ENCODE peak calls at places on chromosomes 7 and 10, in nine cellular contexts. One of them, this sample, is unnamed.

GRCh38 chr7:129553861-129554530 is 51.7 kb downstream of the SMKR1 start:
- DNase-seq in cardiac muscle cell: no peak
- DNase-seq in AG04450: no peak
- DNase-seq in fibroblast of lung: peak
- DNase-seq in Peyer's patch: no peak
- DNase-seq in psoas muscle: no peak
- DNase-seq in GM12865: peak
- DNase-seq in cardiac fibroblast: no peak
- DNase-seq in brain microvascular endothelial cell: peak
- DNase-seq in this sample: no peak

GRCh38 chr7:155412416-155413253 is 45.3 kb upstream of the EN2 start:
- DNase-seq in cardiac muscle cell: peak
- DNase-seq in AG04450: no peak
- DNase-seq in fibroblast of lung: peak
- DNase-seq in Peyer's patch: peak
- DNase-seq in psoas muscle: no peak
- DNase-seq in GM12865: peak
- DNase-seq in cardiac fibroblast: peak
- DNase-seq in brain microvascular endothelial cell: peak
- DNase-seq in this sample: peak

GRCh38 chr10:117892681-117893220 is 154.0 kb downstream of the RAB11FIP2 start:
- DNase-seq in cardiac muscle cell: no peak
- DNase-seq in AG04450: no peak
- DNase-seq in fibroblast of lung: no peak
- DNase-seq in Peyer's patch: no peak
- DNase-seq in psoas muscle: no peak
- DNase-seq in GM12865: no peak
- DNase-seq in cardiac fibroblast: no peak
- DNase-seq in brain microvascular endothelial cell: no peak
- DNase-seq in this sample: no peak

GRCh38 chr7:118288098-118288497 is 63.6 kb downstream of the ANKRD7 start:
- DNase-seq in cardiac muscle cell: no peak
- DNase-seq in AG04450: no peak
- DNase-seq in fibroblast of lung: peak
- DNase-seq in Peyer's patch: no peak
- DNase-seq in psoas muscle: no peak
- DNase-seq in GM12865: peak
- DNase-seq in cardiac fibroblast: no peak
- DNase-seq in brain microvascular endothelial cell: no peak
- DNase-seq in this sample: no peak

GRCh38 chr7:2757361-2757903 is 69.4 kb downstream of the AMZ1 start:
- DNase-seq in cardiac muscle cell: no peak
- DNase-seq in AG04450: no peak
- DNase-seq in fibroblast of lung: peak
- DNase-seq in Peyer's patch: no peak
- DNase-seq in psoas muscle: peak
- DNase-seq in GM12865: no peak
- DNase-seq in cardiac fibroblast: peak
- DNase-seq in brain microvascular endothelial cell: no peak
- DNase-seq in this sample: no peak

GRCh38 chr7:35536396-35536826 is 158.5 kb downstream of the HERPUD2 start:
- DNase-seq in cardiac muscle cell: no peak
- DNase-seq in AG04450: no peak
- DNase-seq in fibroblast of lung: no peak
- DNase-seq in Peyer's patch: no peak
- DNase-seq in psoas muscle: no peak
- DNase-seq in GM12865: no peak
- DNase-seq in cardiac fibroblast: no peak
- DNase-seq in brain microvascular endothelial cell: no peak
- DNase-seq in this sample: no peak

GRCh38 chr10:121036431-121036830 is 185.3 kb downstream of the WDR11 start:
- DNase-seq in cardiac muscle cell: no peak
- DNase-seq in AG04450: no peak
- DNase-seq in fibroblast of lung: peak
- DNase-seq in Peyer's patch: no peak
- DNase-seq in psoas muscle: no peak
- DNase-seq in GM12865: no peak
- DNase-seq in cardiac fibroblast: no peak
- DNase-seq in brain microvascular endothelial cell: no peak
- DNase-seq in this sample: no peak

GRCh38 chr10:21048086-21048485 is 151.0 kb upstream of the NEBL start:
- DNase-seq in cardiac muscle cell: no peak
- DNase-seq in AG04450: no peak
- DNase-seq in fibroblast of lung: peak
- DNase-seq in Peyer's patch: no peak
- DNase-seq in psoas muscle: no peak
- DNase-seq in GM12865: no peak
- DNase-seq in cardiac fibroblast: no peak
- DNase-seq in brain microvascular endothelial cell: no peak
- DNase-seq in this sample: no peak

GRCh38 chr7:128108129-128108528 is 76.9 kb upstream of the LRRC4 start:
- DNase-seq in cardiac muscle cell: no peak
- DNase-seq in AG04450: no peak
- DNase-seq in fibroblast of lung: no peak
- DNase-seq in Peyer's patch: no peak
- DNase-seq in psoas muscle: no peak
- DNase-seq in GM12865: no peak
- DNase-seq in cardiac fibroblast: no peak
- DNase-seq in brain microvascular endothelial cell: no peak
- DNase-seq in this sample: no peak

GRCh38 chr10:112782176-112782907 is 167.7 kb upstream of the TCF7L2 start:
- DNase-seq in cardiac muscle cell: peak
- DNase-seq in AG04450: no peak
- DNase-seq in fibroblast of lung: no peak
- DNase-seq in Peyer's patch: no peak
- DNase-seq in psoas muscle: peak
- DNase-seq in GM12865: no peak
- DNase-seq in cardiac fibroblast: peak
- DNase-seq in brain microvascular endothelial cell: no peak
- DNase-seq in this sample: no peak

GRCh38 chr10:101856626-101857025 is 13.0 kb upstream of the KCNIP2 start:
- DNase-seq in cardiac muscle cell: no peak
- DNase-seq in AG04450: no peak
- DNase-seq in fibroblast of lung: no peak
- DNase-seq in Peyer's patch: no peak
- DNase-seq in psoas muscle: no peak
- DNase-seq in GM12865: no peak
- DNase-seq in cardiac fibroblast: peak
- DNase-seq in brain microvascular endothelial cell: peak
- DNase-seq in this sample: no peak

DNA sequence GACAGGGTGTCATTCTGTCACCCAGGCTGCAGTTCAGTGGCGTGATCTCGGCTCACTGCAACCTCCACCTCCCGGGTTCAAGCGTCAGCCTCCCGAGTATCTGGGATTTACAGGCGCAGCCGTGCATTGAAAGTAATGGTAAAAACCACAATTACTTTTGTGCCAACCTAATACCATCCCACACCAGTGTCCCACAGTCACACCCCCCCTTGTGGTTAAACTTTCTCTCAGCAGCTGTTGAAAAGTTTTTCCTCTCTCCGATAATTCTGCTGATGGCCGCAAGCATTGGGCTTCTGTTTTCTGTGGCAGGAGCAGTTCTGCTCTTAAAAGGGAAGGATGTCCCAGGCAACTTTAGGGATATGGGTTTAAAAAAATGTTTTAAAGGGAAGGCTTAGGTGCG is 6.6 kb upstream of the LAT2 start:
- DNase-seq in cardiac muscle cell: peak
- DNase-seq in AG04450: no peak
- DNase-seq in fibroblast of lung: peak
- DNase-seq in Peyer's patch: no peak
- DNase-seq in psoas muscle: no peak
- DNase-seq in GM12865: peak
- DNase-seq in cardiac fibroblast: peak
- DNase-seq in brain microvascular endothelial cell: no peak
- DNase-seq in this sample: no peak
- TF ChIP-seq CTCF in cardiac muscle cell: peak
- TF ChIP-seq CTCF in AG04450: peak
- TF ChIP-seq CTCF in fibroblast of lung: peak
- TF ChIP-seq CTCF in Peyer's patch: peak
- TF ChIP-seq CTCF in psoas muscle: peak
- TF ChIP-seq CTCF in GM12865: peak
- TF ChIP-seq CTCF in cardiac fibroblast: peak
- TF ChIP-seq CTCF in brain microvascular endothelial cell: peak
- TF ChIP-seq CTCF in this sample: peak

DNA sequence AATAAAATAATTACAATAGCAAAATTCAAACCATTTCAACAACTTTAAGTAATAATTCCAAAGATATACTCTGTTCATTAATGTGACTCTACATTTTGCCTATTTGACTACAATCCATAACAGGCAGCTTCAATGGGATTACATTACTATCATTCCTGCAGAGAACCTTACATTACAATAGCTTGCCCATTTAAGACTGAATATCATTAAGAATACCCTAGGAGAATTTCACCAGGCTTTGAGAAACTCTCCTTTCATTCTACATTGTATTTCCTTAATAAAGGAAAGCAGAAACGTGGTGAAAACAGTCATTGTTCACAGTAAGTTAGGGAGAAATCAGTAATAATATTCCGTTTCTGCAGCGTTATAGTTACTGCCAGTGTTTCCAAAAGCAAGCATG is 209.5 kb downstream of the GLI3 start:
- DNase-seq in cardiac muscle cell: no peak
- DNase-seq in AG04450: no peak
- DNase-seq in fibroblast of lung: no peak
- DNase-seq in Peyer's patch: no peak
- DNase-seq in psoas muscle: no peak
- DNase-seq in GM12865: no peak
- DNase-seq in cardiac fibroblast: no peak
- DNase-seq in brain microvascular endothelial cell: no peak
- DNase-seq in this sample: no peak
- H3K4me3 ChIP-seq in cardiac muscle cell: no peak
- H3K4me3 ChIP-seq in AG04450: no peak
- H3K4me3 ChIP-seq in fibroblast of lung: no peak
- H3K4me3 ChIP-seq in Peyer's patch: no peak
- H3K4me3 ChIP-seq in psoas muscle: no peak
- H3K4me3 ChIP-seq in GM12865: no peak
- H3K4me3 ChIP-seq in cardiac fibroblast: no peak
- H3K4me3 ChIP-seq in brain microvascular endothelial cell: no peak
- H3K4me3 ChIP-seq in this sample: no peak

DNA sequence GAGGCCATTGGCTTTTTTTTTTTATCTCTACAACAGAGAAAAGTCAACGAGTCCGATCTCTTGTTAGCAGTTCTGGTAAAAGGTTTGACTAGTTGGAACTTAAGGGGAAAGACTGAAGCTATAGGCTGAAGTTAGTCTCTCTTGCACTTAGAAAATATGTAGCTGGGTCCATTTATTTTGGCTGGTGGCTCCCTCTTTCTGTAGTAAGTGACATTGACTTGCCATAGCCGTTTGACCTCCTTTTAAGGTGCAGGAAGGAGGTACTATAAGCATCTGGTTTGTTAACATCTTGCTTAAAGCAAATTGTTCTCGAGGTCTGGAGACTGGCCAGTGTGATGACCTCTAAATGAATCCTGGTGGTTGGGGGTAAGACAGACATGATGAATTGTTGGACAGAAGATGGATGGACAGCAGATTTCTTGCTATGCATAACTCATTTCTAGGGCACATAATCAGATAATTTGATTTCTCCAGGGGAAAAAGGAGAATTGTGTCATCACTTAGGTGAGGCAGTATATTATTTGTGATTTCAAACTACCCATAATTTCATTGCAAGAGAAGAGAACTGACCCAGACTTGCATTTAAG is 356.3 kb upstream of the GALNT17 start:
- DNase-seq in cardiac muscle cell: peak
- DNase-seq in AG04450: no peak
- DNase-seq in fibroblast of lung: peak
- DNase-seq in Peyer's patch: no peak
- DNase-seq in psoas muscle: no peak
- DNase-seq in GM12865: peak
- DNase-seq in cardiac fibroblast: peak
- DNase-seq in brain microvascular endothelial cell: no peak
- DNase-seq in this sample: peak
- TF ChIP-seq CTCF in cardiac muscle cell: peak
- TF ChIP-seq CTCF in AG04450: peak
- TF ChIP-seq CTCF in fibroblast of lung: no peak
- TF ChIP-seq CTCF in Peyer's patch: no peak
- TF ChIP-seq CTCF in psoas muscle: no peak
- TF ChIP-seq CTCF in GM12865: peak
- TF ChIP-seq CTCF in cardiac fibroblast: no peak
- TF ChIP-seq CTCF in brain microvascular endothelial cell: peak
- TF ChIP-seq CTCF in this sample: peak

DNA sequence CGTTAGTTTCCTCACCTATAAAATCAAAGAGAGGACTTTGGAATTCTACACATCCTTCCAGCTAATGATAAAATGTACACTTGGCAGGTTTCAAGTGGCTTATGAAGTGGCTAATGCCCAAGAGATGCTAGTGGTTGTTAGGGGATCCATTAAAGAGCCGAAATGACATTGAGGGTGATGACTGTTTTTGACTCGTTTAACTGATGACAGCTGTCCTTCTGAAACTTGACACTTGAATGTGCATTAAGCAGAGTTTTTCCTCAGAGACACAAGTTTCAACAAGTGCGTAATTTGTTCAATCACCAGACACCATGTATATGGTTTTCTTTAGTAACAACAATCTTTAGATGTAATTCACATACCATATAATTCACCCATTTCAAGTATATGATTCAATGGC is 1.6 kb upstream of the PRF1 start:
- DNase-seq in cardiac muscle cell: no peak
- DNase-seq in AG04450: no peak
- DNase-seq in fibroblast of lung: no peak
- DNase-seq in Peyer's patch: no peak
- DNase-seq in psoas muscle: no peak
- DNase-seq in GM12865: no peak
- DNase-seq in cardiac fibroblast: no peak
- DNase-seq in brain microvascular endothelial cell: no peak
- DNase-seq in this sample: no peak
- H3K4me3 ChIP-seq in cardiac muscle cell: no peak
- H3K4me3 ChIP-seq in AG04450: no peak
- H3K4me3 ChIP-seq in fibroblast of lung: no peak
- H3K4me3 ChIP-seq in Peyer's patch: no peak
- H3K4me3 ChIP-seq in psoas muscle: no peak
- H3K4me3 ChIP-seq in GM12865: no peak
- H3K4me3 ChIP-seq in cardiac fibroblast: no peak
- H3K4me3 ChIP-seq in brain microvascular endothelial cell: no peak
- H3K4me3 ChIP-seq in this sample: no peak

DNA sequence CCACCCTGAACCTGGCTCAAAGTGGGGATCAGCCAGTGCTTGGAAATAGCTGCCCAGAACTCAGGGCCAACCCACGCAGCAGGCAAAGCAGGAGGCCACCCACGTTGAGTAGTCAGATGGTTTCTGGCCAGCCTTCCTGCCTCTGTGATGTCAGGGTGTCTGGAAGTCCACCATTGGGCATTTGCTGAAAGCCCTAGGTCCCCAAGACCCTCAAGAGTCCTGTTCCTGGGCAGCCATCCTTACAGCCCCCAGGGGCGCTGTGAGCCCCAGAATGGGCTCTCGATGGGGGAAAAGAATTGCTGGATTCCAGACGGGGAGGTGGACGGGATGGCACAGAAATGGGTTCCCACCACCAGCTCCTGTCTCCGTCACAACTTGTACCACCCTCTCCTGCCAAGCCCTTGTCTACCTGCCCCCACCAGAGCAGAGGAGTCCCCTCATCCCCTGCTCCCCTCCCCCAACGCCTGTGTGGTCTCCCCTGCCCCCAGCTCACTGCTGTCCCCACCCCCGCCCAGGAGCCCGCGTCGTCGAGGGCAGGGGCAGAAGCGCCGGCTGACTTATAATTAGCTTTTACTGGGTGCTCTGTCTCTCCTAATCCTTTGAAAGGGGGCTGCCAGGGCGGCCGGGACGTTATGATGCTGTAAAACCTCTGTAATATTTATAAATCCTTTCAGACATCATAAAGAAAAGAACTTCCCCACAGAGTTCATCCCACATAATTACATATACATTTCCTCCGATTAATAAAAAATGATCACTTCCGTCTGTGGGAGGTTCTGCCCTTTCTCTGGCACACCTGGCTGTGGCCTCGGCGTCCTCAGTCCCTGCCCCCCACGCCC is 3.8 kb downstream of the MYL10 start:
- DNase-seq in cardiac muscle cell: peak
- DNase-seq in AG04450: no peak
- DNase-seq in fibroblast of lung: peak
- DNase-seq in Peyer's patch: no peak
- DNase-seq in psoas muscle: no peak
- DNase-seq in GM12865: no peak
- DNase-seq in cardiac fibroblast: peak
- DNase-seq in brain microvascular endothelial cell: peak
- DNase-seq in this sample: no peak
- TF ChIP-seq CTCF in cardiac muscle cell: peak
- TF ChIP-seq CTCF in AG04450: peak
- TF ChIP-seq CTCF in fibroblast of lung: no peak
- TF ChIP-seq CTCF in Peyer's patch: no peak
- TF ChIP-seq CTCF in psoas muscle: no peak
- TF ChIP-seq CTCF in GM12865: peak
- TF ChIP-seq CTCF in cardiac fibroblast: no peak
- TF ChIP-seq CTCF in brain microvascular endothelial cell: peak
- TF ChIP-seq CTCF in this sample: no peak